ENCODE peak calls at places on chromosome 4, in seven cellular contexts. A, B, P, T, R, I and G are unnamed samples. For H3K27me3, the result is how much of the 10 kb centered on the place peaks cover.

GRCh38 chr4:95049838-95050237 is 292.1 kb downstream of the BMPR1B start:
- DNase-seq in A (peak), I (no peak), P (peak), T (no peak), R (no peak), B (no peak), G (no peak)

GRCh38 chr4:152037435-152037834 is 276.6 kb upstream of the GATB start:
- DNase-seq in B (no peak), I (no peak), T (no peak), P (no peak), R (no peak), A (no peak), G (no peak)

GRCh38 chr4:5826437-5827107 is 66.3 kb downstream of the CRMP1 start:
- DNase-seq in R (no peak), B (no peak), A (no peak), I (no peak), P (no peak), T (no peak), G (no peak)

GRCh38 chr4:39324897-39325613 is 41.1 kb downstream of the RFC1 start:
- DNase-seq in A (no peak), P (no peak), R (no peak), T (no peak), I (no peak), B (no peak), G (no peak)

GRCh38 chr4:56049428-56050212 is 100.9 kb downstream of the CEP135 start:
- DNase-seq in P (no peak), R (no peak), I (peak), B (peak), T (no peak), A (peak), G (peak)

GRCh38 chr4:140659935-140660710 is 91.4 kb upstream of the UCP1 start:
- DNase-seq in R (no peak), T (no peak), P (no peak), A (no peak), B (no peak), I (no peak), G (no peak)

GRCh38 chr4:10762541-10762940 is 78.0 kb upstream of the CLNK start:
- DNase-seq in T (peak), B (no peak), A (peak), P (no peak), R (no peak), I (peak), G (peak)

GRCh38 chr4:181970356-181970755 is 272.8 kb upstream of the TENM3 start:
- DNase-seq in I (no peak), B (no peak), A (no peak), P (no peak), T (no peak), R (no peak), G (no peak)

GRCh38 chr4:68895561-68896198 is 55.9 kb downstream of the UGT2A3 start:
- DNase-seq in T (no peak), A (no peak), R (no peak), P (no peak), B (no peak), I (no peak), G (no peak)

GRCh38 chr4:158090323-158090722 is 82.5 kb downstream of the GASK1B start:
- DNase-seq in R (no peak), P (no peak), A (peak), B (peak), I (no peak), T (no peak), G (no peak)

GRCh38 chr4:84750260-84750955 is 167.5 kb downstream of the CDS1 start:
- DNase-seq in A (peak), T (peak), R (no peak), B (no peak), P (no peak), I (peak), G (no peak)

GRCh38 chr4:6196871-6197270 is 3.5 kb downstream of the JAKMIP1 start:
- DNase-seq in I (no peak), P (no peak), R (no peak), T (no peak), A (no peak), B (no peak), G (no peak)

GRCh38 chr4:11228575-11228974 is 200.1 kb downstream of the HS3ST1 start:
- DNase-seq in B (no peak), I (no peak), T (no peak), P (no peak), R (no peak), A (peak), G (no peak)

GRCh38 chr4:180486342-180486741 is 1756.9 kb upstream of the TENM3 start:
- DNase-seq in A (no peak), I (no peak), T (no peak), P (no peak), B (no peak), R (no peak), G (no peak)

GRCh38 chr4:78299565-78299972 is 242.4 kb downstream of the FRAS1 start:
- DNase-seq in T (no peak), A (no peak), B (no peak), R (no peak), P (no peak), I (no peak), G (no peak)

GRCh38 chr4:94407846-94408245 is 43.9 kb upstream of the PDLIM5 start:
- DNase-seq in T (no peak), P (no peak), B (no peak), I (peak), R (no peak), A (peak), G (no peak)

GRCh38 chr4:83386931-83387897 is 52.6 kb upstream of the HPSE start:
- DNase-seq in R (peak), P (no peak), B (no peak), T (no peak), A (no peak), I (no peak), G (no peak)

GRCh38 chr4:99058228-99058627 is 30.4 kb downstream of the ADH5 start:
- DNase-seq in B (no peak), T (no peak), A (no peak), I (no peak), R (no peak), P (no peak), G (no peak)

GRCh38 chr4:88865466-88865865 is 167.8 kb upstream of the NAP1L5 start:
- DNase-seq in T (no peak), R (no peak), B (no peak), P (no peak), A (peak), I (no peak), G (no peak)

GRCh38 chr4:56803473-56803872 is 18.0 kb downstream of the SPINK2 start:
- DNase-seq in T (no peak), R (no peak), B (no peak), I (peak), A (no peak), P (no peak), G (no peak)

GRCh38 chr4:6194458-6195195 is 5.7 kb downstream of the JAKMIP1 start:
- DNase-seq in A (no peak), I (no peak), R (no peak), B (no peak), P (peak), T (no peak), G (no peak)

GRCh38 chr4:169202143-169202699 is 68.5 kb downstream of the SH3RF1 start:
- DNase-seq in I (no peak), A (no peak), B (no peak), P (no peak), T (no peak), R (no peak), G (no peak)

GRCh38 chr4:137203601-137204000 is 328.7 kb downstream of the PCDH18 start:
- DNase-seq in I (peak), A (peak), T (peak), P (no peak), B (no peak), R (no peak), G (no peak)

GRCh38 chr4:21012851-21013331 is 312.6 kb downstream of the PACRGL start:
- DNase-seq in R (no peak), T (no peak), B (no peak), A (no peak), P (no peak), I (no peak), G (no peak)

GRCh38 chr4:5863461-5864113 is 29.3 kb downstream of the CRMP1 start:
- DNase-seq in B (no peak), R (no peak), T (peak), P (no peak), I (peak), A (peak), G (no peak)

GRCh38 chr4:186790630-186791029 is 67.0 kb upstream of the FAT1 start:
- DNase-seq in T (no peak), I (no peak), R (no peak), A (peak), P (no peak), B (no peak), G (no peak)

GRCh38 chr4:27624749-27625148 is 764.1 kb downstream of the STIM2 start:
- DNase-seq in B (no peak), I (no peak), P (no peak), R (no peak), A (no peak), T (no peak), G (no peak)

GRCh38 chr4:80213117-80213815 is 16.0 kb downstream of the PRDM8 start:
- DNase-seq in I (peak), T (no peak), A (no peak), P (no peak), B (no peak), R (no peak), G (no peak)
- H3K27me3 ChIP-seq in I (under half), T (under half), A (under half), P (under half), B (under half), R (under half), G (under half)

GRCh38 chr4:147724468-147725201 is 7.3 kb upstream of the ARHGAP10 start:
- DNase-seq in A (no peak), B (no peak), T (no peak), R (no peak), P (no peak), I (no peak), G (peak)
- H3K27me3 ChIP-seq in A (under half), B (under half), T (under half), R (under half), P (under half), I (under half), G (under half)

GRCh38 chr4:1556541-1557220 is 127.4 kb downstream of the FAM53A start:
- DNase-seq in P (no peak), I (no peak), B (no peak), R (no peak), A (no peak), T (no peak), G (peak)
- H3K27me3 ChIP-seq in P (under half), I (under half), B (under half), R (under half), A (under half), T (under half), G (under half)

GRCh38 chr4:111933703-111934102 is 211.6 kb upstream of the FAM241A start:
- DNase-seq in P (no peak), I (no peak), B (no peak), A (no peak), T (no peak), R (no peak), G (no peak)

GRCh38 chr4:111930658-111931057 is 214.6 kb upstream of the FAM241A start:
- DNase-seq in P (no peak), R (no peak), B (no peak), I (no peak), A (no peak), T (no peak), G (no peak)

GRCh38 chr4:111937368-111937767 is 207.9 kb upstream of the FAM241A start:
- DNase-seq in R (no peak), I (no peak), P (no peak), A (peak), B (no peak), T (no peak), G (no peak)

DNA sequence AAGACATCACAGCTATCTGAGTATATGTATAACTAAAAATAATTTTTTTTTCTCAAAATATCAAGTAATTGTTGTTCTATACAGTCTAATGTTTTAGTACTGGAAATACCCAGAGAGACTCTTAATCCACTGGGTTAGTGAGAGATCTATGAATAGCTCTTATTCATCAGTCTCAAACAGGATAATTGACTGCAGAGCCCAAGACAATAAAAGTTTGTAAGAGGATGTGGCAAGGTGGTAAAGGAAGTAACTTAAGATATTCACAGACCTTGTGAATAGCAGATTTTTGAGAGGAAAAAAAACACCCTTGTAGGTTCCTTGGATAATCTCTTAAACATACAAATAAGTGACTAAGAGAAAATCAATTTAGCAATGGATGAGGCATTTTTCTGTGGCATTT is 211.0 kb upstream of the FAM241A start:
- DNase-seq in T (no peak), P (no peak), R (no peak), B (no peak), I (no peak), A (no peak), G (no peak)
- H3K27me3 ChIP-seq in T (under half), P (under half), R (under half), B (under half), I (under half), A (under half), G (under half)

GRCh38 chr4:7595883-7596535 is 161.3 kb upstream of the PSAPL1 start:
- DNase-seq in A (no peak), P (no peak), R (no peak), I (no peak), B (no peak), T (no peak), G (no peak)
- H3K27me3 ChIP-seq in A (under half), P (under half), R (under half), I (under half), B (under half), T (under half), G (under half)

GRCh38 chr4:576245-576821 is at the start of gene TMEM271:
- DNase-seq in R (no peak), I (no peak), A (no peak), B (no peak), T (no peak), P (no peak), G (peak)

GRCh38 chr4:576991-577498 is 950 bp upstream of the TMEM271 start:
- DNase-seq in B (no peak), R (no peak), P (no peak), I (no peak), A (no peak), T (no peak), G (peak)

GRCh38 chr4:574346-575161 is 1.5 kb downstream of the TMEM271 start:
- DNase-seq in T (no peak), R (no peak), I (no peak), A (no peak), B (no peak), P (no peak), G (no peak)

GRCh38 chr4:573122-573892 is 2.8 kb downstream of the TMEM271 start:
- DNase-seq in P (no peak), I (no peak), R (no peak), B (no peak), T (no peak), A (no peak), G (no peak)

GRCh38 chr4:575281-576141 is 584 bp downstream of the TMEM271 start:
- DNase-seq in P (no peak), R (no peak), I (peak), T (no peak), B (peak), A (peak), G (peak)
- H3K27me3 ChIP-seq in P (under half), R (under half), I (half or more), T (under half), B (under half), A (under half), G (under half)

GRCh38 chr4:54103190-54103574 is 3.2 kb downstream of the GSX2 start:
- DNase-seq in T (no peak), P (no peak), A (no peak), R (no peak), I (no peak), B (no peak), G (no peak)

GRCh38 chr4:54109226-54110018 is 9.5 kb downstream of the GSX2 start:
- DNase-seq in I (no peak), T (no peak), B (no peak), A (no peak), R (no peak), P (no peak), G (no peak)

GRCh38 chr4:54110019-54110416 is 10.1 kb downstream of the GSX2 start:
- DNase-seq in I (no peak), R (no peak), P (no peak), B (no peak), T (no peak), A (no peak), G (no peak)

GRCh38 chr4:54104907-54105306 is 4.9 kb downstream of the GSX2 start:
- DNase-seq in A (no peak), P (no peak), B (no peak), R (no peak), T (no peak), I (no peak), G (no peak)

DNA sequence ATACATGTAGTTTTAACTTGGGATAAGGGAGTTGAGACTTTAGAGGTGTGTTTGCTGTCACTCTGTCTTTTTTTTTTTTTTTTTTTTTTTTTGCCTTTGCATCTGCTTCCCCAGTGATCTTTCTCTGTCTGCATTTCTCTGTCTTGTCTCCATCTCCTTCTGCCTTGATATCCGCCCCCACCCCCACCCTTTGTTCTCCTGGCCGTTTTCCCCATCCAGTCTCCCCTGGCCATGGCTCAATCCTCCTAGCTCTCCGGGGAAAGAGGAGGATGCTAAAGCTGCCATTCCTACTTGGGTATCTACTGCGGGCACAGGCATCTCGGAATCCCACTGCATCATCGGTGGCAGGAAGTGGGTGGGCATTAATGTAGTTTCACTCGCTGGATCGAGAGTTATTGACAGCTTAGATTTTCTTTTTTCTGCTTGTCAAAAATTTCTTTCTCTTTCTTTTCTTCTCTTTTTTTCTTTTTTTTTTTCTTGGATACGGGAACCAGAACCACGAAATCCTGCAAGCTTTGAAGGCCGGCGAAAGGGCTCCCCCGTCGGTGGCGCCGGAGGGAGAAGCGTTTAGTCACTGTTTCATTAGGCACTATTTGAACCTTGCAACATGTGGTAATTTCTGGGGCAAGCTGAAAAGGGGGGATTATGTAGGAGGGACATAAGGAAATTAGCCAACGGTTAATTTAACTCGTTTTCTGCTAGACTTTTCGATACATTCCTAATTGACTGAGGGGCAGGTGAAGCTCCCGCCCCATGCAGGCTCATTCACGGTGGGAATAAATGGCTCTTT is 8.2 kb downstream of the GSX2 start:
- DNase-seq in P (no peak), I (no peak), B (no peak), R (no peak), T (no peak), A (no peak), G (no peak)
- H3K27me3 ChIP-seq in P (under half), I (half or more), B (under half), R (under half), T (under half), A (under half), G (half or more)

GRCh38 chr4:76585270-76585669 is 150.2 kb downstream of the SHROOM3 start:
- DNase-seq in R (no peak), P (no peak), B (no peak), T (no peak), A (peak), I (peak), G (no peak)
- H3K27me3 ChIP-seq in R (under half), P (under half), B (under half), T (under half), A (under half), I (under half), G (under half)